ENCODE peak calls at places on chromosomes 4 and X, in nine cellular contexts. W, T, B, E, R, H, V, G and S are unnamed samples.
A peak's percentile ranks its signal among the peaks of the same experiment; 100 is the strongest.

GRCh38 chr4:165537028-165537648 is 158.3 kb downstream of the CPE start:
- DNase-seq in H (no peak), B (no peak), E (peak; percentile 67), G (no peak), T (no peak), R (no peak), W (no peak), V (peak; percentile 13), S (peak; percentile 5)

GRCh38 chr4:168585168-168586091 is 88.6 kb downstream of the PALLD start:
- DNase-seq in V (peak; percentile 18), W (peak; percentile 26), G (peak; percentile 83), T (peak; percentile 82), B (peak; percentile 10), R (peak; percentile 89), H (no peak), E (peak; percentile 30), S (no peak)

GRCh38 chr4:113636877-113637276 is 124.7 kb downstream of the CAMK2D start:
- DNase-seq in B (no peak), R (no peak), V (peak; percentile 13), H (peak; percentile 54), E (no peak), W (no peak), T (no peak), G (no peak), S (no peak)

GRCh38 chrX:150155396-150156048 is 207.6 kb upstream of the MAMLD1 start:
- DNase-seq in W (no peak), T (no peak), G (no peak), R (no peak), V (no peak), E (no peak), H (no peak), B (no peak), S (no peak)

GRCh38 chrX:6667048-6667768 is 132.3 kb upstream of the VCX3A start:
- DNase-seq in R (no peak), V (no peak), G (no peak), H (no peak), E (no peak), W (no peak), B (no peak), T (no peak), S (no peak)

GRCh38 chr4:94933799-94934198 is 176.0 kb downstream of the BMPR1B start:
- DNase-seq in H (no peak), W (no peak), G (no peak), V (no peak), R (no peak), B (no peak), E (no peak), T (no peak), S (no peak)

GRCh38 chr4:113618205-113618604 is 143.3 kb downstream of the CAMK2D start:
- DNase-seq in H (no peak), B (no peak), V (no peak), G (no peak), R (no peak), T (no peak), E (no peak), W (no peak), S (no peak)

GRCh38 chr4:83561381-83561780 is 25.5 kb downstream of the GPAT3 start:
- DNase-seq in R (no peak), T (no peak), E (peak; percentile 25), G (peak; percentile 45), B (no peak), H (no peak), V (no peak), W (no peak), S (peak; percentile 51)